ENCODE peak calls at places on chromosomes 11 and 22, in four cellular contexts. T is left ventricle myocardium inferior; U is activated naive CD4-positive, alpha-beta T cell; F is kidney tubule cell. S is an unnamed sample.

GRCh38 chr11:60307507-60308195 is 19.4 kb upstream of the MS4A6E start:
- DNase-seq in U (no peak), F (peak), T (no peak), S (no peak)

GRCh38 chr22:37300551-37301017 is 18.3 kb downstream of the CYTH4 start:
- DNase-seq in U (peak), F (no peak), T (no peak), S (no peak)

GRCh38 chr11:10716122-10716521 is 22.6 kb upstream of the IRAG1 start:
- DNase-seq in U (no peak), T (no peak), F (no peak), S (no peak)

GRCh38 chr22:20256042-20256441 is 12.1 kb downstream of the RTN4R start:
- DNase-seq in T (no peak), F (no peak), U (no peak), S (no peak)

GRCh38 chr22:46918197-46918596 is 155.7 kb downstream of the TBC1D22A start:
- DNase-seq in F (no peak), U (no peak), T (no peak), S (no peak)

GRCh38 chr11:27233654-27234042 is 129.4 kb downstream of the CCDC34 start:
- DNase-seq in T (no peak), U (no peak), F (no peak), S (no peak)

GRCh38 chr11:3102641-3102921 is 45.4 kb upstream of the CARS1 start:
- DNase-seq in F (no peak), T (no peak), U (no peak), S (no peak)

GRCh38 chr11:2653930-2654739 is 45.7 kb downstream of the KCNQ1OT1 start:
- DNase-seq in F (peak), U (no peak), T (no peak), S (no peak)

S was measured in lower lobe of right lung.